ENCODE peak calls at places on chromosome 12, in six cellular contexts. P is tibial nerve, S is right lobe of liver, U is stomach, V is left lung, I is SJSA1. Y is an unnamed sample. For H3K9me3 and H3K36me3, the result is how much of the 10 kb centered on the place peaks cover.

GRCh38 chr12:63826002-63826585 is 18.4 kb upstream of the SRGAP1 start:
- DNase-seq in P (peak), S (no peak), U (no peak), V (no peak), I (no peak), Y (no peak)

GRCh38 chr12:109557200-109557599 is 16.1 kb downstream of the MMAB start:
- DNase-seq in P (no peak), S (no peak), U (no peak), V (no peak), I (no peak), Y (no peak)

GRCh38 chr12:109621864-109622485 is 48.4 kb downstream of the MVK start:
- DNase-seq in P (no peak), S (no peak), U (no peak), V (no peak), I (no peak), Y (no peak)

GRCh38 chr12:58540480-58541299 is 379.6 kb downstream of the LRIG3 start:
- DNase-seq in P (peak), S (peak), U (peak), V (peak), I (peak), Y (peak)

GRCh38 chr12:119870462-119870861 is 6.7 kb downstream of the CIT start:
- DNase-seq in P (no peak), S (no peak), U (no peak), V (no peak), I (no peak), Y (no peak)

GRCh38 chr12:1099158-1099557 is 108.1 kb downstream of the ERC1 start:
- DNase-seq in P (no peak), S (no peak), U (no peak), V (no peak), I (no peak), Y (no peak)

GRCh38 chr12:105741786-105742566 is 396.8 kb downstream of the NUAK1 start:
- DNase-seq in P (no peak), S (no peak), U (no peak), V (no peak), I (no peak), Y (no peak)

GRCh38 chr12:100857418-100857817 is 62.8 kb downstream of the ANO4 start:
- DNase-seq in P (no peak), S (no peak), U (no peak), V (no peak), I (no peak), Y (no peak)

GRCh38 chr12:3083949-3084348 is 6.8 kb downstream of the TSPAN9 start:
- DNase-seq in P (no peak), S (no peak), U (no peak), V (no peak), I (no peak), Y (no peak)

GRCh38 chr12:47067778-47068431 is 11.5 kb upstream of the PCED1B start:
- DNase-seq in P (no peak), S (no peak), U (no peak), V (no peak), I (no peak), Y (no peak)

GRCh38 chr12:52156757-52157565 is 34.9 kb downstream of the KRT80 start:
- DNase-seq in P (peak), S (peak), U (peak), V (peak), I (peak), Y (peak)

GRCh38 chr12:28963554-28963953 is 185.5 kb upstream of the FAR2 start:
- DNase-seq in P (no peak), S (no peak), U (no peak), V (no peak), I (no peak), Y (no peak)

GRCh38 chr12:4849024-4849594 is 60.6 kb upstream of the KCNA1 start:
- DNase-seq in P (no peak), S (no peak), U (no peak), V (no peak), I (no peak), Y (no peak)

GRCh38 chr12:104360988-104361707 is 57.6 kb downstream of the EID3 start:
- DNase-seq in P (no peak), S (no peak), U (no peak), V (no peak), I (no peak), Y (no peak)

GRCh38 chr12:116610971-116611541 is 51.9 kb downstream of the MAP1LC3B2 start:
- DNase-seq in P (no peak), S (no peak), U (no peak), V (no peak), I (no peak), Y (no peak)

GRCh38 chr12:19251481-19251880 is 121.9 kb downstream of the PLEKHA5 start:
- DNase-seq in P (no peak), S (no peak), U (no peak), V (no peak), I (no peak), Y (no peak)

GRCh38 chr12:59744564-59744963 is 148.7 kb downstream of the SLC16A7 start:
- DNase-seq in P (no peak), S (no peak), U (no peak), V (no peak), I (no peak), Y (no peak)

GRCh38 chr12:133156125-133156690 is 25.1 kb upstream of the ZNF268 start:
- DNase-seq in P (no peak), S (no peak), U (no peak), V (no peak), I (no peak), Y (no peak)
- H3K9me3 ChIP-seq in P (under half), S (half or more), U (half or more), V (under half), I (under half), Y (half or more)

DNA sequence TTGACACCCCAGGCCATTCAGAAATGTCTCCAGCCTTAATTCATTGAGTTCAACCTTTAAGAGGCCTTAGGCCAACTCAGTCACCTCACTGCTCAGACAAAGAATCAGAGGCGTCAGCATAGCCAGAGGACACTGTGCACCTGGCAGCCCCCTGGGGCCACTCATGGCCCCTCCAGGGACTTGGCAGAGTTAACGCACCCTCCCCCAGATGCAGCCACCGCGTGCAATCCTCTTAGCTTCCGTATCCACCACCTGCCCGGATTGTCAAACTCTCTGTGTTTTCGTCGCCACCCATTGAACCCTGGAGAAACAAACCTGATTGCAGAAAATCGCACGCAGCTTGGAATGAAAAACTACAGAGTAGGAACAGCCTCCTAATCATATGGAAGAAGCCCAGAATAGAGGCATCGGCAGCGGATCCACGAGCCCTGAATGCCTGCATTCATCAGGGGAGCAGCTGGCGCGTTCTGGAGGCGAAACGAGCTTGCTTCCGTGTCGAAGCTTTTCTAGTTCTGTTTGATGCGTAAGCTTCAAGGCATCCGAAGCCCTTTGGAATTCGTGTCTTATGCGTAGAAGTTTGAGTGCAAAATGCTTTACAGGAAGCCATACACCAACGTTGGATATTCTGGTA is 22.4 kb downstream of the BRI3BP start:
- DNase-seq in P (no peak), S (no peak), U (no peak), V (no peak), I (no peak), Y (no peak)
- H3K36me3 ChIP-seq in P (under half), S (under half), U (under half), V (under half), I (under half), Y (under half)

DNA sequence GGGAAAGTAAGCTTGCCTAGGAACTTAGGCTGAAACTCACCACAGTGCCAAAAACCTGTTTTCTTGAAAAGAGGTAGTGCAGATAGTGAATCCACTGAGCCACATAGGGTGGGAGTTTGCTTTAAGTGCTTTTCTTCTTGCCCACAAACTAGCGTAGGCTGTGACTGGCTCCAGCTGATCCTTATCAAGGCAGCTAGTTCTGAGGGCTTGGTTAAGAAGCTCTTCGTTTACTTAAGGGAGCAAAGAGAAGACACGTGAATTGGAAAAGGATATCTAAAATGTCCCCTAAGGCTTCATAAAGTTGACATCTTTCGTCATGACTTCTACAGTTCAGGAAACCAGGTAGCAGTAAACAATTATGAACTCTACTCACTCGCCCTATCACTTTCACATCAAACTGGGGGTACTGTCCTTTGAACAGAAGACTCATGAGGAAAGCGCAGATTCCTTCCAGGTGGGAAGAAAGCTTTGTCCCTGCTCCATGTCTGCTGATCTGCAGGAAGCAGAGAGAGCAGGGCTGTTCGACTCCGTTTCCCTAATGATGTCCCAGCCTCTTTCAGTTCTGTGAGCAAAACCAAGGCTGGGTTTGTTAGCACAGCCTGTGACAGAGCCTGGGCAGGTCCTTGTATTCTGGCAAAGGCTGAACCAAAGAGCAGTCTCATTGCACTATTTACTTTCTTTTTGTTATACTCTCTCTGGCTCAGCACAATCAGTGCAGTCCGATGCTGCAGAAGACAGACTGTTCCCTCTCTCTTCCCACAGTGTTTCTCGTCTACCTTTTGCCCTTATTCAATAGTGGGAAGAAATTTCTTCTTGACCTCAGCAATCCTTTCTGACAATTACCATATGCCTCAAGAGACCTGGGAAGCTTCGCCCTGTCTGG is 93.5 kb upstream of the ETV6 start:
- DNase-seq in P (no peak), S (no peak), U (peak), V (no peak), I (no peak), Y (no peak)
- H3K4me3 ChIP-seq in P (peak), S (no peak), U (peak), V (peak), I (peak), Y (peak)

DNA sequence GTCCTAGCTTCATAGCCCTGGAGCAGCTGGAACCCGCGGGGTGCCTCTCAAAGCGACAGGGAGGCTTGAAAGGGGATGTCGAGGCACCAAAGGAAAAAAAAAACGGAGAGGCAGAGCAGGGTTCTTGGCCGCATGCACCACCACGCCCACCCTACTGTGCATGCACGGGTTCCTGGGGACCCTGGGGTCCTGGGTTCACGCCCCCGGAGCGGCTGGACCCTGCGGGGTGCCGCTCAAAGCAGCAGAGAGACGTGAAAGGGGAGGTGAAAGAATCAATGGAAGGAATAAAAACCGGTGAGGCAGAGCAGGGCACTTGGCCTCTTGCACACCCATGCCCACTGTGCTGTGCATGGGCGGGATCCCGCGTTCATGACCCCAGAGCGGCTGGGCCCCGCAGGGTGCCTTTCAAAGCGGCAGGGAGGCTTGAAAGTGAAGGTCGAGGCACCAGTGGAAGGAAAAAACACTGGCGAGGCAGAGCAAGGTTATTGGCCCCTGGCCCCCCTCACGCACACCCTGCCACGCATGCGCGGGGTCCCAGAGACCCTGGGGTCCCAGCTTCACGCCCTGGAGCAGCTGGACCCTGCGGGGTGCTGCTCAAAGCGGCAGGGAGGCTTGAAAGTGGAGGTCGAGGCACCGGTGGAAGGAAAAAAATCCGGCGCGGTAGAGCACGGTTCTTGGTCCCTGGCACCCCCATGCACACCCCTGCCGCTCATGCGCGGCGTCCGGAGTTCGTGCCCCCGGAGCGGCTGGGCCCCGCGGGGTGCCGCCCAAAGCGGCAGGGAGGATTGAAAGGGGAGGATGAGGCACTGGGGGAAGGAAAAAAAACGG is 318.5 kb downstream of the ALG10 start:
- DNase-seq in P (no peak), S (no peak), U (no peak), V (no peak), I (no peak), Y (no peak)
- H3K9me3 ChIP-seq in P (under half), S (under half), U (under half), V (under half), I (under half), Y (under half)

Y was measured in lower lobe of right lung.